ENCODE peak calls at places on chromosomes 6 and 20, in six cellular contexts. P is A549, L is NCI-H2107, X is HFFc6, K is memory B cell, N is Kasumi-1. F is an unnamed sample.

GRCh38 chr20:34582911-34583310 is 24.4 kb downstream of the MAP1LC3A start:
- DNase-seq in N (no peak), K (no peak), P (no peak), X (no peak), L (no peak), F (no peak)

GRCh38 chr6:24743265-24743943 is 24.4 kb upstream of the C6orf62 start:
- DNase-seq in L (no peak), P (peak; percentile 80), K (no peak), N (peak; percentile 41), X (peak; percentile 97), F (no peak)

GRCh38 chr6:41781302-41781711 is 725 bp downstream of the PRICKLE4 start:
- DNase-seq in L (no peak), N (no peak), X (no peak), K (no peak), P (no peak), F (no peak)

GRCh38 chr6:64415936-64416335 is 780.3 kb downstream of the PHF3 start:
- DNase-seq in K (no peak), X (no peak), L (no peak), P (no peak), N (no peak), F (no peak)

GRCh38 chr20:20992274-20992673 is 113.9 kb downstream of the LINC00237 start:
- DNase-seq in N (no peak), L (no peak), P (no peak), K (no peak), X (no peak), F (no peak)

GRCh38 chr6:165913676-165914570 is 250.9 kb upstream of the PDE10A start:
- DNase-seq in N (no peak), L (no peak), K (no peak), X (no peak), P (peak; percentile 31), F (no peak)

GRCh38 chr20:38269715-38270114 is 9.2 kb upstream of the KIAA1755 start:
- DNase-seq in N (no peak), P (no peak), L (no peak), X (no peak), K (no peak), F (no peak)

GRCh38 chr20:31842471-31843157 is 2.8 kb downstream of the FOXS1 start:
- DNase-seq in X (peak; percentile 37), P (peak; percentile 45), L (no peak), N (no peak), K (no peak), F (no peak)

GRCh38 chr6:111852704-111853103 is 20.5 kb downstream of the FYN start:
- DNase-seq in L (no peak), P (no peak), N (no peak), X (peak; percentile 63), K (no peak), F (no peak)

GRCh38 chr6:37125779-37126553 is 44.0 kb upstream of the PIM1 start:
- DNase-seq in L (no peak), K (no peak), X (no peak), N (no peak), P (peak; percentile 58), F (no peak)

GRCh38 chr6:166618866-166619761 is 7.9 kb downstream of the RPS6KA2 start:
- DNase-seq in X (peak; percentile 77), N (no peak), K (no peak), L (no peak), P (no peak), F (no peak)

GRCh38 chr6:52718535-52718934 is 44.7 kb downstream of the GSTA2 start:
- DNase-seq in N (no peak), K (no peak), X (peak; percentile 20), P (no peak), L (no peak), F (no peak)

GRCh38 chr6:40912158-40912946 is 126.7 kb downstream of the UNC5CL start:
- DNase-seq in N (peak; percentile 65), K (no peak), P (peak; percentile 73), L (peak; percentile 45), X (no peak), F (peak; percentile 20)

GRCh38 chr6:17318435-17319165 is 37.4 kb downstream of the RBM24 start:
- DNase-seq in K (no peak), P (no peak), L (no peak), X (no peak), N (no peak), F (no peak)

GRCh38 chr6:31701666-31702420 is 1.3 kb downstream of the ABHD16A start:
- DNase-seq in L (no peak), N (no peak), K (no peak), P (no peak), X (no peak), F (no peak)

GRCh38 chr6:38153076-38153475 is 333.5 kb downstream of the ZFAND3 start:
- DNase-seq in L (no peak), K (no peak), N (no peak), X (no peak), P (no peak), F (no peak)

GRCh38 chr20:33169176-33169794 is 1.3 kb downstream of the BPIFA2 start:
- DNase-seq in K (no peak), P (peak; percentile 29), X (no peak), N (peak; percentile 13), L (no peak), F (no peak)

GRCh38 chr6:167858086-167858591 is 31.4 kb downstream of the AFDN start:
- DNase-seq in L (no peak), X (peak; percentile 47), K (no peak), N (no peak), P (no peak), F (no peak)

GRCh38 chr6:165662041-165662491 is 975 bp downstream of the PDE10A start:
- DNase-seq in L (no peak), X (no peak), N (no peak), P (peak; percentile 52), K (no peak), F (no peak)

GRCh38 chr6:31585531-31585930 is 546 bp upstream of the LST1 start:
- DNase-seq in K (no peak), N (peak; percentile 60), X (peak; percentile 25), P (peak; percentile 36), L (no peak), F (no peak)

GRCh38 chr6:5529733-5530132 is 268.4 kb downstream of the FARS2 start:
- DNase-seq in K (no peak), P (no peak), X (no peak), N (no peak), L (no peak), F (no peak)

GRCh38 chr6:43274916-43275597 is 23.0 kb upstream of the SLC22A7 start:
- DNase-seq in K (peak; percentile 36), N (no peak), X (no peak), L (no peak), P (no peak), F (peak; percentile 91)

GRCh38 chr6:44234101-44235090 is 11.0 kb downstream of the SLC29A1 start:
- DNase-seq in K (no peak), L (no peak), N (peak; percentile 64), X (peak; percentile 75), P (peak; percentile 61), F (peak; percentile 54)

GRCh38 chr6:26030716-26031115 is 56.5 kb upstream of the HFE start:
- DNase-seq in L (no peak), K (no peak), X (no peak), P (no peak), N (no peak), F (no peak)

GRCh38 chr20:32621071-32621913 is 36.2 kb upstream of the NOL4L start:
- DNase-seq in L (no peak), P (no peak), K (no peak), N (no peak), X (no peak), F (no peak)

GRCh38 chr6:39102024-39102820 is 12.8 kb downstream of the SAYSD1 start:
- DNase-seq in P (no peak), K (no peak), X (no peak), L (no peak), N (no peak), F (no peak)

GRCh38 chr20:34172926-34173325 is 60.9 kb upstream of the EIF2S2 start:
- DNase-seq in P (no peak), X (no peak), N (no peak), K (no peak), L (no peak), F (no peak)

GRCh38 chr20:34293119-34293518 is 10.0 kb downstream of the AHCY start:
- DNase-seq in L (no peak), N (no peak), P (no peak), K (no peak), X (no peak), F (peak; percentile 6)

GRCh38 chr6:77040566-77041195 is 422.6 kb downstream of the HTR1B start:
- DNase-seq in P (no peak), X (peak; percentile 53), L (no peak), N (no peak), K (no peak), F (no peak)

GRCh38 chr20:32510601-32511357 is 74.4 kb downstream of the NOL4L start:
- DNase-seq in K (no peak), P (no peak), L (no peak), X (no peak), N (no peak), F (no peak)

GRCh38 chr20:63427206-63427605 is 45.2 kb downstream of the KCNQ2 start:
- DNase-seq in X (no peak), L (no peak), K (no peak), N (no peak), P (no peak), F (no peak)

GRCh38 chr6:115681978-115682775 is 378.5 kb downstream of the FRK start:
- DNase-seq in X (no peak), P (no peak), L (no peak), K (no peak), N (no peak), F (no peak)

GRCh38 chr6:160170018-160170680 is 48.5 kb downstream of the SLC22A1 start:
- DNase-seq in K (no peak), P (no peak), N (no peak), X (no peak), L (no peak), F (no peak)

GRCh38 chr6:7528565-7528964 is 12.9 kb upstream of the DSP start:
- DNase-seq in K (no peak), L (no peak), P (no peak), X (peak; percentile 84), N (no peak), F (no peak)

GRCh38 chr6:70706491-70707123 is 38.9 kb downstream of the SMAP1 start:
- DNase-seq in P (peak; percentile 41), K (no peak), L (no peak), N (peak; percentile 36), X (peak; percentile 35), F (no peak)

GRCh38 chr6:28940294-28940858 is 16.6 kb upstream of the TRIM27 start:
- DNase-seq in P (peak; percentile 65), N (peak; percentile 63), L (no peak), X (no peak), K (no peak), F (no peak)

GRCh38 chr6:133774356-133774755 is 114.6 kb upstream of the TCF21 start:
- DNase-seq in L (no peak), X (peak; percentile 67), K (no peak), N (peak; percentile 70), P (peak; percentile 39), F (no peak)

GRCh38 chr20:1935696-1936366 is 40.6 kb downstream of the SIRPA start:
- DNase-seq in P (no peak), X (no peak), L (no peak), N (no peak), K (no peak), F (no peak)

GRCh38 chr20:63314566-63315239 is 21.7 kb downstream of the COL20A1 start:
- DNase-seq in K (no peak), X (no peak), P (no peak), N (no peak), L (no peak), F (no peak)